ENCODE peak calls at places on chromosome 3, in six cellular contexts. V is astrocyte, Q is body of pancreas, T is bronchial epithelial cell, Z is esophagus squamous epithelium, M is GM06990. H is an unnamed sample.

GRCh38 chr3:10300087-10300486 is 7.3 kb upstream of the GHRL start:
- DNase-seq in Q (no peak), V (no peak), Z (no peak), T (no peak), M (no peak), H (no peak)

GRCh38 chr3:168997488-168997887 is 666.0 kb downstream of the MECOM start:
- DNase-seq in Q (no peak), T (no peak), Z (no peak), M (no peak), V (no peak), H (no peak)

GRCh38 chr3:10494180-10494579 is 11.2 kb downstream of the ATP2B2 start:
- DNase-seq in V (no peak), Q (no peak), Z (no peak), T (no peak), M (no peak), H (no peak)

GRCh38 chr3:138469869-138470268 is 35.5 kb downstream of the ESYT3 start:
- DNase-seq in Q (no peak), V (no peak), M (no peak), T (no peak), Z (no peak), H (no peak)

GRCh38 chr3:58049143-58049785 is 41.0 kb downstream of the FLNB start:
- DNase-seq in V (peak; percentile 93), T (peak; percentile 99), Q (peak; percentile 84), Z (no peak), M (no peak), H (no peak)

GRCh38 chr3:189324538-189325138 is 152.9 kb downstream of the TPRG1 start:
- DNase-seq in T (peak; percentile 99), V (peak; percentile 94), Z (peak; percentile 13), M (peak; percentile 85), Q (peak; percentile 34), H (peak; percentile 66)

GRCh38 chr3:114363554-114364202 is 69.8 kb downstream of the TIGIT start:
- DNase-seq in Q (no peak), M (no peak), V (peak; percentile 84), Z (no peak), T (peak; percentile 69), H (no peak)

GRCh38 chr3:134373278-134373941 is 837 bp downstream of the AMOTL2 start:
- DNase-seq in Z (no peak), T (peak; percentile 77), M (no peak), Q (peak; percentile 88), V (peak; percentile 90), H (no peak)

GRCh38 chr3:56189486-56189985 is 278.7 kb downstream of the ERC2 start:
- DNase-seq in Z (no peak), V (no peak), M (no peak), T (no peak), Q (no peak), H (no peak)

GRCh38 chr3:10497439-10497838 is 7.9 kb downstream of the ATP2B2 start:
- DNase-seq in Z (no peak), T (no peak), M (no peak), V (no peak), Q (no peak), H (no peak)

GRCh38 chr3:10780243-10780642 is 35.8 kb upstream of the SLC6A11 start:
- DNase-seq in T (peak; percentile 89), Z (no peak), V (no peak), Q (no peak), M (no peak), H (no peak)

GRCh38 chr3:57896691-57897090 is 111.5 kb upstream of the FLNB start:
- DNase-seq in Q (no peak), Z (no peak), M (no peak), V (no peak), T (no peak), H (no peak)

GRCh38 chr3:42501321-42501680 is 1.1 kb upstream of the VIPR1 start:
- DNase-seq in Z (no peak), Q (peak; percentile 22), T (no peak), M (no peak), V (no peak), H (no peak)

GRCh38 chr3:184300377-184300717 is 1.3 kb downstream of the PSMD2 start:
- DNase-seq in Q (no peak), Z (no peak), V (peak; percentile 56), M (no peak), T (peak; percentile 84), H (no peak)

GRCh38 chr3:4394048-4394447 is 73.0 kb downstream of the SUMF1 start:
- DNase-seq in T (peak; percentile 62), M (no peak), V (peak; percentile 53), Z (no peak), Q (no peak), H (peak; percentile 51)

GRCh38 chr3:48215466-48215865 is 7.8 kb upstream of the CAMP start:
- DNase-seq in M (no peak), Q (peak; percentile 32), V (peak; percentile 20), Z (no peak), T (no peak), H (no peak)

GRCh38 chr3:9955067-9955502 is 2.9 kb upstream of the PRRT3 start:
- DNase-seq in M (no peak), Q (peak; percentile 56), T (peak; percentile 25), V (no peak), Z (no peak), H (no peak)

GRCh38 chr3:146093928-146094327 is 67.1 kb downstream of the PLOD2 start:
- DNase-seq in Q (no peak), T (no peak), Z (no peak), M (no peak), V (no peak), H (no peak)

GRCh38 chr3:172869356-172869755 is 118.8 kb downstream of the ECT2 start:
- DNase-seq in M (no peak), T (peak; percentile 71), V (no peak), Q (no peak), Z (no peak), H (no peak)

GRCh38 chr3:7999363-7999762 is 502.3 kb upstream of the LMCD1 start:
- DNase-seq in M (no peak), T (no peak), V (no peak), Q (no peak), Z (no peak), H (no peak)

GRCh38 chr3:158916111-158916510 is 114.3 kb downstream of the MFSD1 start:
- DNase-seq in Q (no peak), M (no peak), Z (no peak), V (no peak), T (no peak), H (no peak)

GRCh38 chr3:109702252-109702651 is 364.9 kb upstream of the DPPA4 start:
- DNase-seq in V (peak; percentile 95), Q (no peak), T (peak; percentile 46), M (no peak), Z (no peak), H (no peak)

GRCh38 chr3:49602877-49603411 is 48.7 kb downstream of the BSN start:
- DNase-seq in Q (no peak), Z (no peak), M (no peak), V (no peak), T (peak; percentile 91), H (peak; percentile 71)

GRCh38 chr3:10010546-10011465 is 15.4 kb upstream of the FANCD2 start:
- DNase-seq in Z (peak; percentile 82), Q (peak; percentile 99), T (peak; percentile 89), V (peak; percentile 69), M (peak; percentile 89), H (peak; percentile 76)

GRCh38 chr3:32383136-32383711 is 8.4 kb upstream of the CMTM7 start:
- DNase-seq in V (no peak), T (no peak), Z (no peak), M (no peak), Q (no peak), H (no peak)

GRCh38 chr3:32381922-32382321 is 9.7 kb upstream of the CMTM7 start:
- DNase-seq in M (no peak), V (no peak), Q (no peak), Z (no peak), T (no peak), H (no peak)

GRCh38 chr3:32375596-32375930 is 16.1 kb upstream of the CMTM7 start:
- DNase-seq in M (no peak), Z (no peak), V (no peak), Q (no peak), T (no peak), H (no peak)

GRCh38 chr3:32376098-32376497 is 15.6 kb upstream of the CMTM7 start:
- DNase-seq in Q (no peak), V (peak; percentile 40), M (no peak), Z (no peak), T (no peak), H (no peak)

DNA sequence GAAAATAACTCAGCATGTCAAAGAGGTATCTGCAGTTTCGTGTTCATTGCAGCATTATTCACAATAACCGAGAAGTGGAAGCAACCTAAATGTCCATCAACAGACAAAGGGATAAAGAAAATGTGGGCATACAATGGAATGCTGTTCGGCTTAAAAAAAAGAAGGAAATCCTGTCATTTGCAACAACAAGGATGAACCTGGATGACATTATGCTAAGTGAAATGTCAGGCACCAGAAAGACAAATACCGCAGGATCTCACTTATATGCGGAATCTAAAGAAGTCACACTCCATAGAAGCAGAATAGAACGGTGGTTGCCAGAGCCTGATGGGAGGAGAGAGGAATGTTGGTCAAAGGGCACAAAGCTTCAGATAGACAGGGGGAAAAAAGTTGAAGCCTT is 11.6 kb upstream of the CMTM7 start:
- DNase-seq in M (no peak), T (no peak), V (no peak), Z (no peak), Q (no peak), H (no peak)
- H3K4me3 ChIP-seq in M (no peak overlapping the region), T (no peak overlapping the region), V (no peak overlapping the region), Z (no peak overlapping the region), Q (no peak overlapping the region), H (no peak overlapping the region)

GRCh38 chr3:84904819-84905555 is 53.8 kb upstream of the CADM2 start:
- DNase-seq in Z (no peak), T (no peak), M (no peak), Q (no peak), V (no peak), H (no peak)
- TF ChIP-seq CTCF in Z (no peak), T (no peak), M (no peak), Q (no peak), V (no peak), H (no peak)

GRCh38 chr3:142359367-142359766 is 88.5 kb downstream of the XRN1 start:
- DNase-seq in Q (no peak), T (no peak), V (no peak), Z (no peak), M (no peak), H (no peak)
- H3K36me3 ChIP-seq in Q (no peaks in the 10 kb centered on the region), T (peaks cover 7% of the 10 kb centered on the region), V (peaks cover 23% of the 10 kb centered on the region), Z (peaks cover 16% of the 10 kb centered on the region), M (peaks cover 11% of the 10 kb centered on the region), H (peaks cover 30% of the 10 kb centered on the region)

DNA sequence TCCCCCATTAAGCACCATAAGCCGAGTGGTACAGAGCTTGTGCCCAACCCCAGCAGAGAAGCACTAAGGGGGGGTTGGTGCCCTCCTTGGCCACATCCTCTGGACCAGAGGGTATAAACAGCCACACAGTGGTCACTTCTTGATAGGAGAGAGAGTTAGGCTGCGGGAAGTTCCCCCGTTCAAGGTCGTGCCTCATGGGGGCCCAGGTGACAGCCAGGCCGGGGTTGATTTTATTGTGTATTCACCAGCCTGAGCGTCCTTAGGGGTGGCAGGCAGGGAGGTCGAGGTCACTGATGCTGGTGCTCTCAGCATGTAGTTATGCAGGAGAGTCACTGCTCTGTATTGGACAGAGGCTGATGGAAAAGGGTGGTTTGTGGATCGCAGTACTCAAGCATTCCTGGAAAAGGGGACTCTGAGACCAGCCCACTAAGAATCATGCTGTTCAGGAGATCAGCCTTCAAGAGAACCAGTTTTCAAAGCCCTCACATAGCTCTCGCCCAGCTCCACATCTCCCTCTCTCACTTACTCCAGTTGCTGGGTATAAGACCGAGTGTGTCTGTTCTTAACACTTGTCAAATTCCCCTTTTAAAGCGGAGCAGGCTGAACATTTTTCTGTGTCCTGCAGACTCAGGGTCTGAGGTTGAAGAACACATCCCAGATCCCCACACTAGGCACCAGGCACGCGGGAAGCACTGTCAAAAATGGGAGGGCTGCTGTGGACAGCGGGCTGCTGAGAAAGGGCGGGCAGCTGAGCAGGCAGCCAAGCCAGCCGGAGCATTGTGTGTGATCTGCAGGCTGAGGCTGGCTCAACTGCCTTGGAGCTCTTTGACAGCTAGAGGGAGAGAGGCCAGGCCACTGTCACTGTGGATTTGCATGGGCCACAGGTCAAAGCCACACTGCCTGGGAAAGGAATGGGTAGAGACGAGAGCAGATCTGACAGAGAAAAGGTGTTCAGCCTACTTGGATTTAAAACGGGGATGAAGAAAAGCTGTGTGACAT is 279.3 kb upstream of the LRRFIP2 start:
- DNase-seq in M (no peak), Q (peak; percentile 64), T (no peak), V (no peak), Z (no peak), H (no peak)
- H3K4me3 ChIP-seq in M (no peak overlapping the region), Q (no peak overlapping the region), T (no peak overlapping the region), V (no peak overlapping the region), Z (peak overlapping the region; percentile 78), H (no peak overlapping the region)